ENCODE peak calls at places on chromosome 9, in six cellular contexts. O is LoVo; U is AG08396; C is NCI-H748 treated with DMSO at 0.1 percent for 48 hours; B is tibial nerve; X is stimulated activated CD4-positive, alpha-beta T cell treated with anti-CD3 and anti-CD28 coated beads, Interleukin-4, amount 100 ng/mL, for 24 hours. Y is an unnamed sample.

GRCh38 chr9:121694001-121694400 is 42.6 kb downstream of the DAB2IP start:
- DNase-seq in O (no peak), U (no peak), C (no peak), B (no peak), X (no peak), Y (no peak)

GRCh38 chr9:132894857-132895846 is 16.5 kb downstream of the SPACA9 start:
- DNase-seq in O (no peak), U (no peak), C (no peak), B (no peak), X (no peak), Y (no peak)

GRCh38 chr9:37969130-37969529 is 65.2 kb upstream of the SLC25A51 start:
- DNase-seq in O (peak), U (no peak), C (no peak), B (no peak), X (no peak), Y (no peak)

GRCh38 chr9:75451505-75451904 is 363.2 kb downstream of the OSTF1 start:
- DNase-seq in O (no peak), U (no peak), C (no peak), B (no peak), X (no peak), Y (no peak)

GRCh38 chr9:80692751-80693150 is 996.6 kb downstream of the TLE1 start:
- DNase-seq in O (no peak), U (no peak), C (no peak), B (no peak), X (no peak), Y (no peak)

GRCh38 chr9:114616684-114617520 is 5.8 kb downstream of the TMEM268 start:
- DNase-seq in O (no peak), U (no peak), C (no peak), B (peak), X (no peak), Y (no peak)

GRCh38 chr9:93807166-93808013 is 147.8 kb downstream of the BARX1 start:
- DNase-seq in O (no peak), U (no peak), C (peak), B (no peak), X (no peak), Y (no peak)

GRCh38 chr9:96156151-96156550 is 145.8 kb downstream of the HSD17B3 start:
- DNase-seq in O (no peak), U (no peak), C (no peak), B (no peak), X (no peak), Y (no peak)

GRCh38 chr9:98121096-98121495 is 2.1 kb upstream of the TRIM14 start:
- DNase-seq in O (peak), U (no peak), C (no peak), B (no peak), X (no peak), Y (no peak)

GRCh38 chr9:89591291-89592200 is 13.3 kb upstream of the GADD45G start:
- DNase-seq in O (no peak), U (no peak), C (no peak), B (no peak), X (no peak), Y (no peak)

GRCh38 chr9:107190031-107190935 is 92.8 kb upstream of the RAD23B start:
- DNase-seq in O (no peak), U (no peak), C (peak), B (no peak), X (no peak), Y (no peak)

GRCh38 chr9:38680827-38681226 is 39.1 kb downstream of the FAM240B start:
- DNase-seq in O (no peak), U (no peak), C (no peak), B (no peak), X (no peak), Y (no peak)

GRCh38 chr9:18824095-18824666 is 208.8 kb downstream of the SAXO1 start:
- DNase-seq in O (peak), U (peak), C (peak), B (no peak), X (no peak), Y (peak)